ENCODE peak calls at places on chromosomes 13 and 19, in four cellular contexts. A, T, W and V are unnamed samples.

GRCh38 chr13:27919934-27920676 is at the start of gene PDX1:
- DNase-seq in T (no peak), A (no peak), W (no peak), V (no peak)

GRCh38 chr13:35699805-35700204 is 223.3 kb upstream of the MAB21L1 start:
- DNase-seq in W (no peak), T (peak), A (no peak), V (no peak)

GRCh38 chr13:74025369-74025768 is 108.8 kb downstream of the KLF12 start:
- DNase-seq in A (no peak), T (no peak), W (no peak), V (no peak)

GRCh38 chr19:52734340-52734892 is 428 bp downstream of the ZNF611 start:
- DNase-seq in W (peak), A (no peak), T (peak), V (no peak)

GRCh38 chr13:50990540-50991506 is 81.2 kb downstream of the RNASEH2B start:
- DNase-seq in T (peak), A (no peak), W (peak), V (no peak)

GRCh38 chr13:42720116-42720857 is 61.1 kb upstream of the FAM216B start:
- DNase-seq in T (no peak), W (no peak), A (no peak), V (no peak)

GRCh38 chr19:41416194-41416674 is 10.9 kb downstream of the B3GNT8 start:
- DNase-seq in A (no peak), T (no peak), W (no peak), V (peak)

GRCh38 chr13:110377178-110378175 is 70.4 kb downstream of the COL4A2 start:
- DNase-seq in T (no peak), A (no peak), W (no peak), V (no peak)

GRCh38 chr19:3533020-3533408 is 6.0 kb upstream of the TEKTIP1 start:
- DNase-seq in W (no peak), A (no peak), T (no peak), V (no peak)

GRCh38 chr19:40639638-40639982 is 38.4 kb downstream of the LTBP4 start:
- DNase-seq in T (no peak), A (no peak), W (no peak), V (no peak)

GRCh38 chr13:97631158-97631557 is 197.2 kb downstream of the RAP2A start:
- DNase-seq in T (no peak), W (no peak), A (no peak), V (no peak)

GRCh38 chr19:32471811-32472210 is 66.2 kb downstream of the DPY19L3 start:
- DNase-seq in A (no peak), W (no peak), T (no peak), V (no peak)

GRCh38 chr13:31801088-31801487 is 61.8 kb downstream of the RXFP2 start:
- DNase-seq in A (no peak), W (no peak), T (no peak), V (no peak)

GRCh38 chr13:107586216-107586615 is 629.1 kb downstream of the LIG4 start:
- DNase-seq in A (no peak), W (no peak), T (peak), V (no peak)

GRCh38 chr13:40113644-40114304 is 458.3 kb downstream of the COG6 start:
- DNase-seq in A (no peak), T (no peak), W (no peak), V (no peak)

GRCh38 chr13:110702591-110703526 is 3.1 kb downstream of the CARS2 start:
- DNase-seq in W (no peak), A (no peak), T (peak), V (no peak)

GRCh38 chr19:38543807-38544568 is 73.8 kb downstream of the MAP4K1 start:
- DNase-seq in W (peak), T (peak), A (no peak), V (peak)

GRCh38 chr13:85601526-85601925 is 197.7 kb downstream of the SLITRK6 start:
- DNase-seq in W (no peak), A (no peak), T (no peak), V (no peak)

GRCh38 chr13:43686557-43686956 is 100.2 kb downstream of the ENOX1 start:
- DNase-seq in T (peak), A (no peak), W (no peak), V (no peak)

GRCh38 chr13:40549500-40550094 is 116.8 kb downstream of the FOXO1 start:
- DNase-seq in T (no peak), W (no peak), A (no peak), V (no peak)

GRCh38 chr19:6521718-6522646 is 8.8 kb upstream of the TNFSF9 start:
- DNase-seq in W (no peak), A (peak), T (no peak), V (no peak)

GRCh38 chr13:102286326-102286725 is 115.5 kb downstream of the FGF14 start:
- DNase-seq in W (no peak), T (peak), A (no peak), V (no peak)

GRCh38 chr13:28659611-28659970 is 661 bp downstream of the POMP start:
- DNase-seq in T (peak), A (no peak), W (no peak), V (no peak)

GRCh38 chr13:48251616-48252081 is 18.6 kb downstream of the ITM2B start:
- DNase-seq in T (no peak), W (no peak), A (no peak), V (no peak)

GRCh38 chr13:38103851-38104250 is 234.3 kb upstream of the TRPC4 start:
- DNase-seq in A (no peak), W (no peak), T (no peak), V (no peak)

GRCh38 chr13:109541081-109541480 is 245.3 kb downstream of the IRS2 start:
- DNase-seq in W (no peak), T (no peak), A (no peak), V (no peak)

GRCh38 chr19:14048439-14049153 is 13.3 kb downstream of the PALM3 start:
- DNase-seq in W (peak), T (peak), A (peak), V (peak)

GRCh38 chr13:23760000-23760399 is 129.2 kb downstream of the MIPEP start:
- DNase-seq in T (no peak), A (no peak), W (no peak), V (no peak)

GRCh38 chr19:18279516-18280246 is 1.7 kb downstream of the JUND start:
- DNase-seq in T (peak), A (peak), W (peak), V (peak)

GRCh38 chr13:99151516-99151915 is 49.1 kb upstream of the UBAC2 start:
- DNase-seq in W (no peak), T (peak), A (no peak), V (no peak)

GRCh38 chr19:54464044-54464623 is 556 bp upstream of the LENG9 start:
- DNase-seq in W (peak), T (peak), A (peak), V (peak)

GRCh38 chr19:28934626-28935025 is 278.3 kb downstream of the UQCRFS1 start:
- DNase-seq in A (no peak), W (no peak), T (peak), V (no peak)

GRCh38 chr13:50846861-50847475 is 3.5 kb upstream of the DLEU7 start:
- DNase-seq in T (no peak), A (no peak), W (no peak), V (no peak)

GRCh38 chr13:98144501-98145350 is 1.8 kb downstream of the FARP1 start:
- DNase-seq in T (peak), W (no peak), A (no peak), V (no peak)

GRCh38 chr19:38805180-38805579 is 7.6 kb downstream of the LGALS4 start:
- DNase-seq in W (peak), T (no peak), A (no peak), V (no peak)

GRCh38 chr19:6868341-6868740 is 19.0 kb upstream of the ADGRE1 start:
- DNase-seq in W (no peak), A (no peak), T (no peak), V (no peak)

GRCh38 chr19:34851277-34851804 is 75.4 kb upstream of the ZNF30 start:
- DNase-seq in A (no peak), T (no peak), W (no peak), V (peak)

GRCh38 chr19:32201661-32202060 is 143.7 kb upstream of the ZNF507 start:
- DNase-seq in T (no peak), A (no peak), W (peak), V (no peak)

GRCh38 chr13:43355774-43356173 is 332.4 kb downstream of the DNAJC15 start:
- DNase-seq in T (no peak), W (no peak), A (no peak), V (no peak)